ENCODE peak calls at places on chromosomes 13 and 19, in nine cellular contexts. O is Caco-2, U is lower leg skin, F is endodermal cell, T is mesothelial cell of epicardium, B is thoracic aorta, L is AG04450, X is esophagus squamous epithelium, D is uterus. E is an unnamed sample.
A peak's percentile ranks its signal among the peaks of the same experiment; 100 is the strongest.

GRCh38 chr13:98556968-98557591 is 19.8 kb downstream of the STK24 start:
- DNase-seq in F (peak; percentile 56), D (no peak), B (no peak), T (no peak), O (no peak), X (no peak), L (no peak), U (peak; percentile 71), E (no peak)

GRCh38 chr19:5369962-5370367 is 29.4 kb upstream of the PTPRS start:
- DNase-seq in T (no peak), F (peak; percentile 96), B (no peak), X (no peak), D (no peak), O (peak; percentile 75), U (peak; percentile 86), L (no peak), E (peak; percentile 67)

GRCh38 chr19:19160489-19161035 is 9.5 kb downstream of the MEF2B start:
- DNase-seq in T (no peak), D (no peak), F (no peak), L (no peak), U (no peak), O (no peak), B (no peak), X (no peak), E (peak; percentile 79)

GRCh38 chr13:25062479-25062878 is 33.5 kb upstream of the PABPC3 start:
- DNase-seq in L (no peak), T (no peak), F (no peak), O (no peak), U (no peak), D (no peak), B (no peak), X (no peak), E (no peak)

GRCh38 chr19:28504727-28505126 is 708.2 kb downstream of the UQCRFS1 start:
- DNase-seq in L (no peak), X (no peak), B (no peak), O (no peak), F (no peak), U (peak; percentile 56), T (no peak), D (no peak), E (no peak)

GRCh38 chr19:623175-623916 is 10.0 kb downstream of the POLRMT start:
- DNase-seq in U (no peak), L (no peak), B (no peak), T (no peak), O (no peak), F (no peak), X (no peak), D (no peak), E (no peak)

GRCh38 chr13:30364876-30365275 is 57.4 kb upstream of the UBE2L5 start:
- DNase-seq in B (no peak), T (no peak), U (peak; percentile 63), L (no peak), O (no peak), X (no peak), D (no peak), F (no peak), E (no peak)

GRCh38 chr13:73809561-73809960 is 324.6 kb downstream of the KLF12 start:
- DNase-seq in B (no peak), O (no peak), F (no peak), T (no peak), L (peak; percentile 68), X (no peak), D (no peak), U (no peak), E (no peak)

GRCh38 chr19:58009301-58009665 is 6.7 kb upstream of the ZNF606 start:
- DNase-seq in D (no peak), L (no peak), X (no peak), T (no peak), U (no peak), O (no peak), F (no peak), B (no peak), E (no peak)

GRCh38 chr19:31334101-31334848 is 15.0 kb downstream of the TSHZ3 start:
- DNase-seq in X (no peak), F (no peak), B (no peak), O (no peak), T (no peak), D (peak; percentile 10), U (no peak), L (no peak), E (no peak)

GRCh38 chr19:48361912-48362311 is 1.8 kb downstream of the TMEM143 start:
- DNase-seq in T (no peak), F (no peak), U (no peak), X (no peak), O (no peak), L (no peak), B (no peak), D (no peak), E (no peak)

GRCh38 chr19:48363500-48363809 is 285 bp downstream of the TMEM143 start:
- DNase-seq in D (no peak), O (no peak), T (no peak), L (no peak), X (no peak), B (no peak), U (peak; percentile 90), F (no peak), E (no peak)

GRCh38 chr19:48364564-48365363 is 597 bp downstream of the SYNGR4 start:
- DNase-seq in T (no peak), B (no peak), L (no peak), O (no peak), X (no peak), F (no peak), U (peak; percentile 85), D (peak; percentile 25), E (no peak)

GRCh38 chr19:48363810-48364563 is at the start of the genes SYNGR4 and TMEM143:
- DNase-seq in B (peak; percentile 93), D (peak; percentile 99), L (peak; percentile 99), O (peak; percentile 100), F (peak; percentile 100), U (peak; percentile 99), X (peak; percentile 96), T (peak; percentile 99), E (peak; percentile 99)

DNA sequence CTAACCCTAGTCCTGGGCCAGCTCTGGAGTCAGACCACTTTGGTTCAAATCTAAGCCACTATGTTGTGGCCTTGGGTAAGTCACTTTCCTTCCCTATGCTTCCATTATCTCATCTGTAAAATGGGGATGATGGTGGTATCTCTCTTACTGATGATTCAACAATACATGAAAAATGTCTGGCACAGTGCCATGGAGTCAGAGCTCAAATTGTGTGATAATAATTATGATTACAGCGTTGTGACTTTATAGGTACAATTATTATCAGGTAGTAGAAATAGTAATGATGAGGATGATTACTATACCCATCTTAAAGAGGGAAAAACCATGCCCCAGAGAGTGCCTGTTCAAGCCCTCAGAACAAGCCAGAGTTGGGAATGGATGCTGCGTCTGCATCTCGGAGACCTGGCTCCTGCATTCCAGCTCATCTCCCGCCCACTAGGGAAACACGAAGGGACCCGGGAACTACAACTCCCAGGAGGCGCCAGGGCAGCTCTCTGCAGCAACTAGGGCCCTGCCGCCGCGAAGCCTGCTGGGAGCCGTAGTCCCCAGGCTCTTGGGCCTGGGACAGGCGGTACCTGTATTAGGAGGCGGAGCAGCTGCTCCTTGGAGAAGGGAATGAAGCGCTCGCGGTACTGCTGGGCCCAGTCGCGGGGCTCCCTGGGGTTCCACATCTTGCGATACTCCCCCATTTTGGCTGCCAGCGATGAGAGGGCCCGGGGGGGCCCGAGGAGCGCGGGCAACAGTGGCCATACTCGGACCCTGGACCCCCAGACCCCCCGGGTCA is 832 bp downstream of the TMEM143 start:
- DNase-seq in X (peak; percentile 69), O (peak; percentile 97), U (peak; percentile 98), B (peak; percentile 81), F (peak; percentile 99), L (peak; percentile 82), T (peak; percentile 92), D (peak; percentile 95), E (peak; percentile 89)
- TF ChIP-seq CTCF in X (no peak), O (no peak), U (no peak), B (no peak), F (peak; percentile 11), L (peak; percentile 13), T (no peak), D (peak; percentile 19), E (no peak)

DNA sequence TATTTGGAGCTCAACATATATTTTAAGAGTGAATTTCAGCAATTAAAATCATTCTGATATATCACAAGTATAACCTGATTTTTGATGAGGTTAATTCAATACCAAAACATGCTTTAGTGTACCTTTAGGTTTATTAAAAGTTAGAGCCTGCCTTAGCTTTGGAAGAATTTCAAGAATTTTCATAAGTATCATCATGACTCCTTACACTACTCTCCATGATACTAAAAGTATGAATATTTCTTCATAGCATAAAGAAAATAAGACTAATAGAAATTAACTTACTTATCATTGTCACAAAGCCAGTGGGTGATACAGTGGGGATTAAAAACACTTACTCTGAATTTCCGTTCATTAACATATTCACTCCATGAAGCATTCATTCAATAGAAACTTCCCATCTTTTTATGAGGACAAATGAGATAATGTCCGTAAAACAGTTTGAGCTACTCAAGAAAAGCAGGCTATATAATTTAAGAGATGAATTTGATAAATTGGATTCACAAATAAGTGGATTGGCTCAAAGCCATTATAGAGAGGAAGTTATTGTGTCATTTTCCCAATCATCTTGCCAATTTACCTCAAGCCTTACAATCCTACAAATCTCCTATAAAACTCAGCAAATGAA is 214.0 kb downstream of the PCDH9 start:
- DNase-seq in D (no peak), F (no peak), X (no peak), T (no peak), U (no peak), O (no peak), B (no peak), L (no peak), E (no peak)
- TF ChIP-seq CTCF in D (no peak), F (no peak), X (no peak), T (no peak), U (no peak), O (no peak), B (no peak), L (no peak), E (no peak)

GRCh38 chr13:43196171-43196611 is 172.8 kb downstream of the DNAJC15 start:
- DNase-seq in B (no peak), F (no peak), X (no peak), O (no peak), T (no peak), U (no peak), D (peak; percentile 34), L (no peak), E (no peak)
- TF ChIP-seq CTCF in B (no peak), F (no peak), X (no peak), O (no peak), T (no peak), U (no peak), D (no peak), L (no peak), E (no peak)

DNA sequence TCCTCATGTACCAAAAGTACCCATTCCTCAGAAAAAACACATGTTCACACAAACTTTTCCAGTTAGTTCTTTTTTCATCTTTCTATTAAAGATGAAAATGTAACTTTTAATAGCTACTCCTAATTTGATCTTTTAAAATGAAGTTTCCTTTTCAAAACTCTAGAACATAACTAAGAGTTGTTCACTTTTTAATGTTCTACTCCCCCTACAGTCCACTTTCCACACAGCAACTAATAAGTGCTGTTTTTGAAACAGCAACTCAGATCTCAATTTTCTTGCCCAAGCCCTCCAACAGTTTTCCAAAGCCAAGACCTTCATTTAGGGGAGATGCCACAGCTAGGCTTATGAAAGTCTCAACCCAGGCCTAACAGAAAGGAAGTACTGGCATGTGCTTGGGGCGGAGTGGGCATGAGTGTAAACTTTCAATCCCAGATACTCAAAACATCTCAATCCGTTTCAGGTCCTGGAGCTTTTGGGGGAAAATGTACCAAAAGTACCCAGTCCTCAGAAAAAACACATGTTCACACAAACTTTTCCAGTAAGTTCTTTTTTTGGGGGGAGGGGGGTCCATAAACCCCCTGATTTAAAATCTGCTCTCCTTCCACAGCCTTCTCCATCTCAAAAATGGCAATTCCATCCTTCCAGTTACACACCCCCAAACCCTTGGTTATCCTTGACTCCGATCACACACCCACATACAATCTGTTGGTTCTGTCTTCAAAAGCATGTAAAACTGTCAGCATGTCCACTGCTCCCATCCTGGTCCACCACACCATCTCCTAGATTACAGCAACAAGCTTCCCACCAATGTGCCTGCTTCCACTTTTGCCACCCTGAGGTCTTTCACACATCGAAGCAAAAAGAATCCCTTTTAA is 2.0 kb downstream of the FBL start:
- DNase-seq in T (no peak), O (no peak), B (no peak), D (no peak), L (peak; percentile 15), F (no peak), U (no peak), X (no peak), E (peak; percentile 50)
- TF ChIP-seq CTCF in T (peak; percentile 61), O (peak; percentile 55), B (peak; percentile 53), D (peak; percentile 46), L (peak; percentile 78), F (peak; percentile 79), U (no peak), X (no peak), E (peak; percentile 73)